ENCODE peak calls at places on chromosomes 12 and 14, in six cellular contexts. K, A, U, N, T and J are unnamed samples.

GRCh38 chr12:56718167-56718566 is 6.9 kb downstream of the NACA start:
- DNase-seq in K (no peak), A (no peak), U (no peak), N (no peak), T (no peak), J (no peak)

GRCh38 chr14:91749857-91750256 is 18.0 kb upstream of the CATSPERB start:
- DNase-seq in K (no peak), A (no peak), U (no peak), N (peak; percentile 19), T (no peak), J (no peak)

GRCh38 chr12:68733661-68734071 is 12.3 kb upstream of the SLC35E3 start:
- DNase-seq in K (peak; percentile 48), A (no peak), U (no peak), N (peak; percentile 19), T (no peak), J (no peak)

GRCh38 chr14:51527073-51527472 is 124.6 kb upstream of the FRMD6 start:
- DNase-seq in K (peak; percentile 84), A (no peak), U (no peak), N (peak; percentile 83), T (no peak), J (no peak)

GRCh38 chr12:107320031-107320928 is 226.9 kb upstream of the CRY1 start:
- DNase-seq in K (peak; percentile 70), A (no peak), U (peak; percentile 32), N (no peak), T (no peak), J (peak; percentile 33)

GRCh38 chr12:119154435-119154818 is 24.3 kb upstream of the HSPB8 start:
- DNase-seq in K (no peak), A (no peak), U (peak; percentile 63), N (no peak), T (peak; percentile 9), J (no peak)

GRCh38 chr14:55448146-55448614 is 7.8 kb upstream of the TBPL2 start:
- DNase-seq in K (peak; percentile 94), A (peak; percentile 35), U (peak; percentile 75), N (peak; percentile 86), T (no peak), J (no peak)

GRCh38 chr12:113422030-113422900 is at the start of gene SDSL:
- DNase-seq in K (peak; percentile 76), A (peak; percentile 73), U (peak; percentile 88), N (peak; percentile 88), T (peak; percentile 84), J (peak; percentile 60)

GRCh38 chr12:131578828-131579227 is 132.1 kb upstream of the SFSWAP start:
- DNase-seq in K (no peak), A (no peak), U (no peak), N (no peak), T (no peak), J (no peak)

GRCh38 chr12:6868211-6869048 is 1.1 kb downstream of the TPI1 start:
- DNase-seq in K (peak; percentile 26), A (no peak), U (no peak), N (no peak), T (no peak), J (no peak)
- TF ChIP-seq CTCF in K (peak; percentile 31), A (no peak), U (no peak), N (no peak), T (no peak), J (no peak)

GRCh38 chr14:22812744-22813143 is 2.5 kb downstream of the SLC7A7 start:
- DNase-seq in K (no peak), A (no peak), U (no peak), N (no peak), T (no peak), J (no peak)
- TF ChIP-seq CTCF in K (no peak), A (no peak), U (no peak), N (no peak), T (no peak), J (peak; percentile 18)

GRCh38 chr14:52678591-52678990 is 16.8 kb downstream of the ERO1A start:
- DNase-seq in K (no peak), A (no peak), U (no peak), N (no peak), T (peak; percentile 12), J (no peak)
- TF ChIP-seq CTCF in K (peak; percentile 43), A (no peak), U (peak; percentile 11), N (no peak), T (peak; percentile 41), J (no peak)

GRCh38 chr14:36525746-36526099 is 5.7 kb upstream of the NKX2-1 start:
- DNase-seq in K (no peak), A (no peak), U (no peak), N (no peak), T (no peak), J (no peak)
- TF ChIP-seq CTCF in K (no peak), A (no peak), U (no peak), N (no peak), T (no peak), J (no peak)

DNA sequence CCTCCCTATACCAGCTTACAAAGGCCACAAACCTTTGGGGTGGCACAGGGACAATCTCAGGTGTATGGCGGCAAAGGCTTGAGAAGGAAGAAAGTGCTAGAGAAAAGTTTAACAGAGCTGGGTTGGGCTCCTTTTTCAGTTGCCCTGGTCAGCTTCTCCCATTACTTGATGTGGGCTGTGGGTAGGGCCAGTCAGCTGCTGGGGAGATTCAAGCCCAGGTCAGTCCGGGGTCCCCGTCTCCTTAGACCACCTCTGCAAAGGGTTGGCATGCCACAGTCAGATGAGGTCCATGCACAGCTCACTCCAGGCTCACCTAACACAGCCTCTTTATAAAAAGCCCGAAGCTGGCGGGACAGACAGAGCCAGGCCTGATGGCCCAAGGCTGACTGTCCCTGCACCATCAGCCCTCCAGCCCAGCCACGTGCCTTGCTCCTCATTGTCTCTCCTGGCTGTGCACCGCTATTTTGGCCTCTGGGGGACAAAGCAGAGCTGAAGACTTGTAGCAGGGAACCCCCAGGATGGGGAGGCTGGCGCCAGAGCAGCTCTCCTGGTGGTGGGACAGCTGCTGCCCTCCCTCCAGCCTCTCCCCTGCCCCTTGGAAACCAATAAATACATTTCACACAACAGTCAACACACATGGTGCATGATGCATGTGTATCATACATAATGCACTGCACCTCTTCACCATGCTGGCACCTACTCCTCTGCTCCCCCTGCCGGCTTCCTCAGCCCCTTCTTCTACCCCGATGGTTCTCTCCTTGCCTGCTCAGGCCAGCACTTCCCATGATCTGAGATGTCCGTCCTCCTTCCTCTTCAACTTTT is 61.7 kb upstream of the DDX11 start:
- DNase-seq in K (no peak), A (no peak), U (no peak), N (no peak), T (no peak), J (no peak)
- TF ChIP-seq CTCF in K (peak; percentile 27), A (no peak), U (peak; percentile 3), N (no peak), T (peak; percentile 35), J (no peak)

DNA sequence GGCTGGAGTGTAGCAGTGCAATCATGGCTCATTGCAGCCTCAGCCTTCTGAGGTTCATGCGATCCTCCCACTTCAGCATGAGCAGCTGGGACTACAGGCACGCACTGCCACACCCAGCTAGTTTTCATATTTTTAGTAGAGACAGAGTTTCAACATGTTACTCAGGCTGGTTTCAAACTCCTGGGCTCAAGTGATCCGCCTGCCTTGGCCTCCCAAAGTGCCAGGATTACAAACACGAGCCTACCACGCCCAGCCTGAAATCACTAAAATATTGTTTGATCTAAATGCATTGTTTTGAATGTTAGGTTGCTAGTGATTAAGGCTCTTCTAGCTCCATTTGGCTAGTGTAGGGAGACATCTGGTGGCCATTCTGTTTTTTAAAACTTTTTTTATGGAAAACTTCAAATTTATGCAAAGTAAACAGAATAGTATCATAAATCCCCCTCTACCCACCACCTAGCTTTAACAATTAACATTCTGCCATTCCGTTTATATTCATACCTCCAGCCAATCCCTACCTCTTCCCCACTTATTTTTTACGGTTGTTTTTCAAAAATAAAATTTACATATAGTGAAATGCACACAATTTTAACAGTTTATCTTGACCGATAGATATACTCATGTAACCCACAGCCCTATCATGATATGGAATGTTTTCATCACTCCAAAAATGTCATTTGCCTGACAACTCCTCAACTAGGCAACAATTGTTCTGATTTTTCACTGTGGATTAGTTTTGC is 37.8 kb downstream of the MYO1H start:
- DNase-seq in K (peak; percentile 62), A (no peak), U (peak; percentile 48), N (peak; percentile 69), T (peak; percentile 41), J (peak; percentile 26)
- TF ChIP-seq CTCF in K (peak; percentile 33), A (no peak), U (peak; percentile 71), N (peak; percentile 66), T (peak; percentile 26), J (peak; percentile 15)